ENCODE peak calls at places on chromosomes 3 and 15, in six cellular contexts. R, L, A, D, C and T are unnamed samples.
A peak's percentile ranks its signal among the peaks of the same experiment; 100 is the strongest.

GRCh38 chr3:23877324-23877980 is 39.3 kb downstream of the NKIRAS1 start:
- DNase-seq in R (no peak), L (no peak), A (peak; percentile 96), D (no peak), C (no peak), T (no peak)

GRCh38 chr3:81650187-81650586 is 111.3 kb downstream of the GBE1 start:
- DNase-seq in R (no peak), L (no peak), A (no peak), D (no peak), C (no peak), T (no peak)

GRCh38 chr15:94004697-94005096 is 226.7 kb upstream of the MCTP2 start:
- DNase-seq in R (no peak), L (no peak), A (no peak), D (no peak), C (no peak), T (no peak)

GRCh38 chr3:14093831-14094230 is 30.8 kb downstream of the CHCHD4 start:
- DNase-seq in R (no peak), L (no peak), A (no peak), D (no peak), C (no peak), T (no peak)

GRCh38 chr15:40937762-40938529 is 8.8 kb downstream of the DLL4 start:
- DNase-seq in R (no peak), L (no peak), A (peak; percentile 44), D (no peak), C (no peak), T (no peak)

GRCh38 chr15:43256341-43256740 is 10.4 kb downstream of the TGM5 start:
- DNase-seq in R (no peak), L (no peak), A (no peak), D (no peak), C (no peak), T (no peak)

GRCh38 chr3:178325330-178325729 is 210.9 kb upstream of the KCNMB2 start:
- DNase-seq in R (no peak), L (no peak), A (peak; percentile 59), D (no peak), C (no peak), T (no peak)

GRCh38 chr3:189249987-189250386 is 78.2 kb downstream of the TPRG1 start:
- DNase-seq in R (no peak), L (no peak), A (no peak), D (no peak), C (no peak), T (no peak)

GRCh38 chr3:81173514-81173913 is 587.9 kb downstream of the GBE1 start:
- DNase-seq in R (no peak), L (no peak), A (peak; percentile 38), D (no peak), C (no peak), T (no peak)

GRCh38 chr3:52046914-52047239 is 9.5 kb downstream of the DUSP7 start:
- DNase-seq in R (no peak), L (no peak), A (no peak), D (no peak), C (no peak), T (no peak)
- H3K27ac ChIP-seq in R (no peak overlapping the region), L (peak overlapping the region; percentile 97), A (peak overlapping the region; percentile 94), D (peak overlapping the region; percentile 100), C (peak overlapping the region; percentile 55), T (peak overlapping the region; percentile 73)

DNA sequence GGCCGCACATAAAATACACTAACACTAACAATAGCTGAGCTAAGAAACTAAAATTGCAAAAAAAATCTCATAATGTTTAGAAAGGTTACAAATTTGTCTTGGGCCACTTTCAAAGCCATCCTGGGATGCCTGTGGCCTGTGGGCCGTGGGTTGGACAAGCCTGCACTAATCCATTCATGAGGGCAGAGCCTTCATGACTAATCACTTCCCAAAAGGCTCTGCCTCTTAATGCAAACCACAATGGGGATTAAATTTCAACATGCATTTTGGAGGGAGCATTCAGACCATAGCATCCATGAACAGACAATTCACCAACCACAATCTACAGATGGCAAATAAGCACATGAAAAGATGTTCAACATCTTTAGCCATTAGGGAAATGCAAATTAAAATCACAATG is 128.2 kb downstream of the SUCLG2 start:
- DNase-seq in R (no peak), L (no peak), A (peak; percentile 85), D (no peak), C (no peak), T (no peak)
- H3K27ac ChIP-seq in R (no peak overlapping the region), L (no peak overlapping the region), A (peak overlapping the region; percentile 36), D (no peak overlapping the region), C (no peak overlapping the region), T (no peak overlapping the region)

GRCh38 chr3:187741403-187742350 is 3.6 kb downstream of the BCL6 start:
- DNase-seq in R (peak; percentile 92), L (no peak), A (peak; percentile 91), D (peak; percentile 27), C (peak; percentile 59), T (peak; percentile 89)
- H3K27ac ChIP-seq in R (peak overlapping the region; percentile 90), L (peak overlapping the region; percentile 100), A (peak overlapping the region; percentile 97), D (peak overlapping the region; percentile 78), C (peak overlapping the region; percentile 96), T (peak overlapping the region; percentile 100)

GRCh38 chr3:193053031-193053430 is 135.4 kb upstream of the MB21D2 start:
- DNase-seq in R (no peak), L (no peak), A (peak; percentile 9), D (no peak), C (no peak), T (no peak)
- H3K27ac ChIP-seq in R (no peak overlapping the region), L (no peak overlapping the region), A (no peak overlapping the region), D (no peak overlapping the region), C (no peak overlapping the region), T (no peak overlapping the region)

GRCh38 chr3:48597408-48597800 is 2.3 kb upstream of the COL7A1 start:
- DNase-seq in R (no peak), L (no peak), A (no peak), D (no peak), C (no peak), T (no peak)
- H3K27ac ChIP-seq in R (no peak overlapping the region), L (no peak overlapping the region), A (peak overlapping the region; percentile 90), D (no peak overlapping the region), C (no peak overlapping the region), T (no peak overlapping the region)

GRCh38 chr15:32905481-32905880 is 187.7 kb downstream of the GREM1 start:
- DNase-seq in R (no peak), L (no peak), A (peak; percentile 59), D (no peak), C (no peak), T (no peak)

GRCh38 chr15:32910839-32911238 is 193.0 kb downstream of the GREM1 start:
- DNase-seq in R (no peak), L (no peak), A (no peak), D (no peak), C (no peak), T (no peak)

GRCh38 chr15:32908921-32909320 is 191.1 kb downstream of the GREM1 start:
- DNase-seq in R (peak; percentile 32), L (no peak), A (no peak), D (no peak), C (no peak), T (no peak)

GRCh38 chr15:32908135-32908801 is 190.5 kb downstream of the GREM1 start:
- DNase-seq in R (peak; percentile 90), L (no peak), A (no peak), D (no peak), C (no peak), T (no peak)

GRCh38 chr15:32909431-32909830 is 191.6 kb downstream of the GREM1 start:
- DNase-seq in R (peak; percentile 59), L (no peak), A (peak; percentile 87), D (no peak), C (no peak), T (no peak)
- H3K27ac ChIP-seq in R (peak overlapping the region; percentile 87), L (no peak overlapping the region), A (peak overlapping the region; percentile 64), D (no peak overlapping the region), C (no peak overlapping the region), T (no peak overlapping the region)

GRCh38 chr3:101729586-101729985 is 5.2 kb downstream of the CEP97 start:
- DNase-seq in R (no peak), L (no peak), A (no peak), D (no peak), C (no peak), T (no peak)

GRCh38 chr3:101724329-101725191 is at the start of gene CEP97:
- DNase-seq in R (peak; percentile 96), L (peak; percentile 95), A (peak; percentile 97), D (peak; percentile 91), C (peak; percentile 70), T (peak; percentile 95)

GRCh38 chr3:101725192-101725889 is 927 bp downstream of the CEP97 start:
- DNase-seq in R (peak; percentile 71), L (peak; percentile 43), A (peak; percentile 56), D (peak; percentile 47), C (no peak), T (no peak)

GRCh38 chr3:101722394-101723173 is 1.8 kb upstream of the CEP97 start:
- DNase-seq in R (peak; percentile 93), L (no peak), A (no peak), D (no peak), C (no peak), T (no peak)

DNA sequence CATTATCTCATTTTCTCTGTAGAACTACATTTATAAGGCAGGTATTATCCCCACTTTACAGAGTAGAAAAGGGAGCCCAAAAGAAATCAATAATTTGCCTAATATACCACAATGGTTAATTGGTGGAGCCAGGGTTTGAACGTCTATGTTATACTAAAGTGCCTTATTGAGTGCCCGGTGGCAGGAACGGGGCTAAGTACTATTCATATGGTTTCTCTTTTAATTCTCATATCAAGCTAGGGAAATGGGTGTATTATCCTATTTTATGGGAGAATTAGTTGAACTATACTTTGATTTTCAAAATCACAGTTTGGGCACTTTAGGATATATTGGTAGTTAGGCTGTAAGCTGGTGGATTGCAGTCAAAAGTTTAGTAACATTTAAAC is 1.5 kb downstream of the CEP97 start:
- DNase-seq in R (no peak), L (no peak), A (peak; percentile 21), D (no peak), C (no peak), T (no peak)
- H3K27ac ChIP-seq in R (peak overlapping the region; percentile 83), L (peak overlapping the region; percentile 96), A (no peak overlapping the region), D (peak overlapping the region; percentile 82), C (peak overlapping the region; percentile 82), T (no peak overlapping the region)